ENCODE peak calls at places on chromosomes 13 and 19, in six cellular contexts. F is A549, B is H1, D is K562, A is WTC11, P is HepG2. V is an unnamed sample.

GRCh38 chr19:45202637-45203036 is 24.1 kb downstream of the BLOC1S3 start:
- DNase-seq in F (no peak), B (no peak), D (no peak), A (no peak), P (no peak), V (no peak)

GRCh38 chr13:46142692-46143238 is 37.9 kb upstream of the CPB2 start:
- DNase-seq in F (no peak), B (no peak), D (no peak), A (no peak), P (peak), V (no peak)

GRCh38 chr13:90622547-90622946 is 724.9 kb upstream of the MIR17HG start:
- DNase-seq in F (no peak), B (no peak), D (no peak), A (no peak), P (no peak), V (no peak)

GRCh38 chr13:70604448-70604847 is 496.2 kb upstream of the KLHL1 start:
- DNase-seq in F (no peak), B (no peak), D (no peak), A (no peak), P (no peak), V (no peak)

GRCh38 chr19:3068071-3068470 is 5.8 kb upstream of the TLE5 start:
- DNase-seq in F (no peak), B (no peak), D (no peak), A (no peak), P (no peak), V (no peak)

GRCh38 chr13:98598043-98598442 is 21.1 kb upstream of the STK24 start:
- DNase-seq in F (no peak), B (no peak), D (no peak), A (no peak), P (peak), V (peak)

GRCh38 chr19:4606921-4607678 is 32.2 kb upstream of the TNFAIP8L1 start:
- DNase-seq in F (no peak), B (peak), D (no peak), A (peak), P (no peak), V (peak)

GRCh38 chr13:106612688-106613087 is 44.8 kb upstream of the ARGLU1 start:
- DNase-seq in F (no peak), B (no peak), D (no peak), A (no peak), P (no peak), V (no peak)

GRCh38 chr19:38788478-38789243 is at the start of gene LGALS7B:
- DNase-seq in F (no peak), B (no peak), D (no peak), A (no peak), P (no peak), V (no peak)

GRCh38 chr19:42794751-42795150 is 29.3 kb upstream of the PSG8 start:
- DNase-seq in F (no peak), B (no peak), D (no peak), A (no peak), P (no peak), V (no peak)

GRCh38 chr13:64529874-64530485 is 2700.2 kb downstream of the PCDH9 start:
- DNase-seq in F (peak), B (peak), D (peak), A (peak), P (peak), V (no peak)

GRCh38 chr19:16167055-16167454 is 6.3 kb downstream of the CIB3 start:
- DNase-seq in F (no peak), B (no peak), D (no peak), A (no peak), P (peak), V (no peak)

GRCh38 chr19:34120846-34121639 is 51.3 kb upstream of the LSM14A start:
- DNase-seq in F (peak), B (peak), D (peak), A (peak), P (peak), V (peak)

GRCh38 chr19:46925548-46925950 is 64.8 kb downstream of the ARHGAP35 start:
- DNase-seq in F (peak), B (no peak), D (no peak), A (no peak), P (peak), V (peak)

GRCh38 chr19:49592486-49593232 is 1.7 kb downstream of the PRR12 start:
- DNase-seq in F (peak), B (no peak), D (peak), A (peak), P (no peak), V (no peak)

GRCh38 chr13:73274147-73274546 is 215.3 kb downstream of the KLF5 start:
- DNase-seq in F (no peak), B (no peak), D (no peak), A (no peak), P (no peak), V (no peak)

GRCh38 chr19:38049105-38049649 is 142.2 kb downstream of the SIPA1L3 start:
- DNase-seq in F (no peak), B (no peak), D (no peak), A (no peak), P (no peak), V (no peak)

GRCh38 chr19:7004313-7004931 is 16.8 kb downstream of the MBD3L2B start:
- DNase-seq in F (peak), B (no peak), D (peak), A (no peak), P (peak), V (peak)

GRCh38 chr13:105603283-105603682 is 932.2 kb downstream of the EFNB2 start:
- DNase-seq in F (no peak), B (no peak), D (no peak), A (no peak), P (no peak), V (no peak)

GRCh38 chr19:18790566-18791314 is at the start of gene COMP:
- DNase-seq in F (no peak), B (peak), D (no peak), A (peak), P (no peak), V (no peak)

GRCh38 chr13:44763604-44764311 is 187.6 kb upstream of the TSC22D1 start:
- DNase-seq in F (no peak), B (no peak), D (no peak), A (no peak), P (no peak), V (peak)

GRCh38 chr13:42892760-42893159 is 99.3 kb downstream of the EPSTI1 start:
- DNase-seq in F (no peak), B (no peak), D (no peak), A (no peak), P (no peak), V (no peak)

GRCh38 chr13:102440259-102440936 is 38.5 kb upstream of the FGF14 start:
- DNase-seq in F (no peak), B (no peak), D (no peak), A (no peak), P (no peak), V (no peak)
- TF ChIP-seq JUN in F (no peak), B (no peak), D (no peak), A (no peak), P (no peak), V (no peak)

DNA sequence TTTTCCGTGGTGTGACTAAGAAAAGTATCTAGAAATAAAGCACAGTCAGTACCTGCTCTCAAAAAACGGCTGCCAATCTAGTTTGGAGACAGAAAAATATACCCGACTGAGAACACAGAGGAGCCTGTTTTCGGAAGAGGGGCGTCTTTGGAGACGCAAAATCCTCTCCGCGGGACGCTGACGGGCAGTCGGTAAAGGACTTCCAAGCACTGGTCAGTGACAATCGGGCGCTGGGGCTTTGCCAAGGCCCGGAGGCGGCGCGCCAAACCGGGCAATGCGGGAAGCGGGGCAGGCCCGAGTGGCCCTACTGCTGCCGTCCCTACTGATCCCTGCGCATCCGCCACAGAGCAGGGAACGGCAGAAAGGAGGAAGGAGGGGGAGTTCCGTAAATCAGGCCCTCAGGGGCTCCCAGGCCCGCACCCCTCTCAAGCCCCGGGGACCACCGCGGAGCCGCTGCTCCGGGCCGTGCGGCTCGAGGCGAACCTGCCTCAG is 585 bp upstream of the DPY19L3 start:
- DNase-seq in F (no peak), B (peak), D (no peak), A (peak), P (peak), V (no peak)
- TF ChIP-seq JUN in F (no peak), B (no peak), D (no peak), A (no peak), P (no peak), V (no peak)

GRCh38 chr13:23711355-23711754 is 141.1 kb downstream of the TNFRSF19 start:
- DNase-seq in F (no peak), B (no peak), D (no peak), A (no peak), P (no peak), V (no peak)

GRCh38 chr13:23710366-23710765 is 140.2 kb downstream of the TNFRSF19 start:
- DNase-seq in F (no peak), B (no peak), D (no peak), A (no peak), P (no peak), V (no peak)

GRCh38 chr13:23707674-23708073 is 137.5 kb downstream of the TNFRSF19 start:
- DNase-seq in F (no peak), B (no peak), D (no peak), A (no peak), P (no peak), V (peak)

GRCh38 chr13:23705578-23705977 is 135.4 kb downstream of the TNFRSF19 start:
- DNase-seq in F (no peak), B (no peak), D (no peak), A (no peak), P (peak), V (no peak)

GRCh38 chr13:23709521-23709920 is 139.3 kb downstream of the TNFRSF19 start:
- DNase-seq in F (no peak), B (no peak), D (no peak), A (no peak), P (no peak), V (no peak)
- TF ChIP-seq JUN in F (no peak), B (no peak), D (no peak), A (no peak), P (no peak), V (no peak)

DNA sequence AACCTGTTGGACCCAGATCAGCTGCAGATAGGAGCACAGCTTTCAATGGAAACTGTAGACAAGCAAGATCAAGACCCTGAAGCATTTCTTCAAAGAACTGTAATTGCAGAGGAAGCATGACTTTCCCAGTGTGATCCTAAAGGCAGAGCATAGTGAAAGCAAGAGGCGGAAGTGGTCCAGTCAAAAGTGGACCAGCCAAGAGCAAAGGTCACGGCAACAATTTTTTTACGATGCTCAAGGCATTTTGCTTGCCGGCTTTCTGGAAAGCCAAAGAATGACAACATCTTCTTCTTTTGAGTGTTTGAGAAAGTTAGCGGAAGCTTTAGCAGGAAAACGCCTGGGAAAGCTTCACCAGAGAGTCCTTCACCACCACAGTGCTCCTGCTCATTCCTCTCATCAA is 111.6 kb downstream of the RNF17 start:
- DNase-seq in F (no peak), B (no peak), D (no peak), A (no peak), P (no peak), V (no peak)
- TF ChIP-seq JUN in F (no peak), B (no peak), D (no peak), A (no peak), P (no peak), V (no peak)